ENCODE peak calls at places on chromosomes 7 and 10, in nine cellular contexts. L, C, S, H, A, U, Y, Z and K are unnamed samples.

GRCh38 chr10:131425752-131426529 is 114.4 kb upstream of the TCERG1L start:
- DNase-seq in L (no peak), C (no peak), S (no peak), H (no peak), A (no peak), U (no peak), Y (no peak), Z (no peak), K (no peak)

GRCh38 chr7:149854611-149855367 is 16.6 kb downstream of the ZNF862 start:
- DNase-seq in L (peak; percentile 49), C (peak; percentile 75), S (peak; percentile 75), H (peak; percentile 44), A (peak; percentile 17), U (no peak), Y (no peak), Z (peak; percentile 93), K (no peak)

GRCh38 chr10:3776796-3777571 is 8.0 kb downstream of the KLF6 start:
- DNase-seq in L (no peak), C (no peak), S (no peak), H (peak; percentile 96), A (peak; percentile 83), U (peak; percentile 88), Y (no peak), Z (no peak), K (peak; percentile 83)

GRCh38 chr7:121832347-121832746 is 40.6 kb upstream of the PTPRZ1 start:
- DNase-seq in L (peak; percentile 55), C (no peak), S (no peak), H (no peak), A (no peak), U (no peak), Y (no peak), Z (no peak), K (no peak)

GRCh38 chr7:107118109-107118900 is 50.5 kb upstream of the HBP1 start:
- DNase-seq in L (no peak), C (no peak), S (no peak), H (peak; percentile 18), A (no peak), U (no peak), Y (no peak), Z (no peak), K (no peak)

GRCh38 chr10:36675458-36675880 is 449.9 kb upstream of the ANKRD30A start:
- DNase-seq in L (no peak), C (no peak), S (no peak), H (peak; percentile 24), A (peak; percentile 100), U (peak; percentile 87), Y (no peak), Z (no peak), K (no peak)

GRCh38 chr10:54800677-54801480 is at the start of gene PCDH15:
- DNase-seq in L (peak; percentile 82), C (peak; percentile 5), S (no peak), H (no peak), A (peak; percentile 80), U (no peak), Y (no peak), Z (no peak), K (no peak)

GRCh38 chr7:148261996-148262688 is 328.4 kb upstream of the C7orf33 start:
- DNase-seq in L (no peak), C (no peak), S (no peak), H (no peak), A (no peak), U (no peak), Y (no peak), Z (no peak), K (no peak)

GRCh38 chr10:33066558-33067236 is 108.7 kb upstream of the ITGB1 start:
- DNase-seq in L (no peak), C (no peak), S (no peak), H (peak; percentile 77), A (peak; percentile 25), U (no peak), Y (no peak), Z (no peak), K (no peak)

GRCh38 chr10:123642293-123642692 is 23.9 kb upstream of the GPR26 start:
- DNase-seq in L (peak; percentile 5), C (no peak), S (no peak), H (no peak), A (peak; percentile 5), U (peak; percentile 11), Y (no peak), Z (no peak), K (no peak)

GRCh38 chr7:100826546-100827329 is 585 bp downstream of the EPHB4 start:
- DNase-seq in L (no peak), C (no peak), S (no peak), H (no peak), A (no peak), U (no peak), Y (no peak), Z (no peak), K (no peak)

GRCh38 chr10:94490789-94491039 is 54.9 kb upstream of the HELLS start:
- DNase-seq in L (no peak), C (no peak), S (no peak), H (no peak), A (no peak), U (no peak), Y (no peak), Z (no peak), K (no peak)

GRCh38 chr7:14954035-14954434 is 51.5 kb upstream of the DGKB start:
- DNase-seq in L (no peak), C (no peak), S (no peak), H (no peak), A (no peak), U (no peak), Y (no peak), Z (no peak), K (no peak)

GRCh38 chr7:142391191-142391992 is 133.5 kb upstream of the PRSS58 start:
- DNase-seq in L (no peak), C (no peak), S (no peak), H (peak; percentile 18), A (peak; percentile 49), U (no peak), Y (peak; percentile 32), Z (no peak), K (peak; percentile 18)

GRCh38 chr10:80289451-80290287 is at the start of gene MAT1A:
- DNase-seq in L (no peak), C (no peak), S (peak; percentile 23), H (peak; percentile 11), A (no peak), U (no peak), Y (no peak), Z (no peak), K (no peak)

GRCh38 chr7:131219277-131220041 is 108.2 kb upstream of the MKLN1 start:
- DNase-seq in L (peak; percentile 93), C (no peak), S (no peak), H (no peak), A (no peak), U (no peak), Y (no peak), Z (no peak), K (no peak)

GRCh38 chr7:91582799-91583230 is 297.7 kb downstream of the MTERF1 start:
- DNase-seq in L (no peak), C (no peak), S (no peak), H (no peak), A (no peak), U (no peak), Y (no peak), Z (no peak), K (no peak)

GRCh38 chr10:103350522-103351260 is at the start of gene PCGF6:
- DNase-seq in L (peak; percentile 51), C (peak; percentile 49), S (peak; percentile 1), H (peak; percentile 77), A (peak; percentile 71), U (peak; percentile 86), Y (peak; percentile 80), Z (peak; percentile 13), K (peak; percentile 56)

GRCh38 chr10:6140141-6140841 is 51.5 kb downstream of the RBM17 start:
- DNase-seq in L (no peak), C (no peak), S (no peak), H (no peak), A (no peak), U (no peak), Y (no peak), Z (no peak), K (peak; percentile 52)

GRCh38 chr7:142787034-142787768 is 16.4 kb downstream of the PRSS2 start:
- DNase-seq in L (no peak), C (no peak), S (no peak), H (no peak), A (no peak), U (no peak), Y (no peak), Z (no peak), K (no peak)

GRCh38 chr10:3419719-3420495 is 247.3 kb upstream of the PITRM1 start:
- DNase-seq in L (no peak), C (no peak), S (no peak), H (no peak), A (no peak), U (no peak), Y (no peak), Z (no peak), K (no peak)

GRCh38 chr7:103795787-103796186 is 193.7 kb downstream of the RELN start:
- DNase-seq in L (no peak), C (no peak), S (no peak), H (no peak), A (peak; percentile 56), U (no peak), Y (no peak), Z (peak; percentile 48), K (no peak)

GRCh38 chr7:156148995-156149394 is 336.7 kb upstream of the SHH start:
- DNase-seq in L (no peak), C (no peak), S (no peak), H (no peak), A (no peak), U (no peak), Y (no peak), Z (no peak), K (no peak)

GRCh38 chr7:130292682-130293257 is at the start of gene CPA4:
- DNase-seq in L (no peak), C (no peak), S (peak; percentile 87), H (peak; percentile 80), A (peak; percentile 97), U (peak; percentile 87), Y (no peak), Z (no peak), K (no peak)

GRCh38 chr7:38716397-38716796 is 85.2 kb upstream of the AMPH start:
- DNase-seq in L (no peak), C (no peak), S (no peak), H (no peak), A (peak; percentile 10), U (no peak), Y (no peak), Z (no peak), K (no peak)

GRCh38 chr7:28301148-28301641 is 111.1 kb upstream of the CREB5 start:
- DNase-seq in L (no peak), C (no peak), S (no peak), H (no peak), A (peak; percentile 38), U (no peak), Y (no peak), Z (no peak), K (no peak)

GRCh38 chr10:100817268-100817839 is 72.0 kb downstream of the PAX2 start:
- DNase-seq in L (no peak), C (no peak), S (no peak), H (no peak), A (no peak), U (no peak), Y (no peak), Z (no peak), K (no peak)

GRCh38 chr10:61903184-61903990 is 1.9 kb downstream of the ARID5B start:
- DNase-seq in L (peak; percentile 70), C (no peak), S (no peak), H (peak; percentile 80), A (peak; percentile 78), U (peak; percentile 55), Y (peak; percentile 77), Z (no peak), K (peak; percentile 63)

GRCh38 chr7:133482626-133483025 is 229.7 kb downstream of the EXOC4 start:
- DNase-seq in L (no peak), C (no peak), S (no peak), H (no peak), A (no peak), U (no peak), Y (no peak), Z (no peak), K (no peak)

GRCh38 chr7:150668472-150668911 is 17.0 kb upstream of the GIMAP2 start:
- DNase-seq in L (no peak), C (no peak), S (no peak), H (no peak), A (no peak), U (no peak), Y (peak; percentile 67), Z (no peak), K (peak; percentile 83)

GRCh38 chr7:25384820-25385560 is 156.7 kb upstream of the NPVF start:
- DNase-seq in L (no peak), C (no peak), S (no peak), H (no peak), A (no peak), U (no peak), Y (no peak), Z (peak; percentile 89), K (no peak)